ENCODE peak calls at places on chromosome 16, in seven cellular contexts. One of them, this sample, is unnamed.

GRCh38 chr16:24984101-24984500 is 31.1 kb downstream of the ARHGAP17 start:
- DNase-seq in stomach: no peak
- DNase-seq in A549: no peak
- DNase-seq in sigmoid colon: no peak
- DNase-seq in HepG2: no peak
- DNase-seq in ovary: no peak
- DNase-seq in HCT116: no peak
- DNase-seq in this sample: peak

GRCh38 chr16:89798832-89799370 is 17.5 kb downstream of the FANCA start:
- DNase-seq in A549: no peak
- DNase-seq in ovary: no peak
- DNase-seq in HepG2: no peak
- DNase-seq in HCT116: no peak
- DNase-seq in sigmoid colon: no peak
- DNase-seq in stomach: no peak
- DNase-seq in this sample: peak

GRCh38 chr16:79175286-79176057 is 425.1 kb downstream of the MAF start:
- DNase-seq in ovary: no peak
- DNase-seq in stomach: no peak
- DNase-seq in HCT116: no peak
- DNase-seq in HepG2: no peak
- DNase-seq in sigmoid colon: no peak
- DNase-seq in A549: no peak
- DNase-seq in this sample: no peak

GRCh38 chr16:6113749-6114148 is 1016.2 kb upstream of the EEF2KMT start:
- DNase-seq in A549: no peak
- DNase-seq in sigmoid colon: no peak
- DNase-seq in stomach: no peak
- DNase-seq in HepG2: no peak
- DNase-seq in HCT116: no peak
- DNase-seq in ovary: no peak
- DNase-seq in this sample: no peak

GRCh38 chr16:49021136-49021535 is 260.5 kb downstream of the CBLN1 start:
- DNase-seq in HCT116: no peak
- DNase-seq in sigmoid colon: peak
- DNase-seq in A549: no peak
- DNase-seq in HepG2: no peak
- DNase-seq in stomach: no peak
- DNase-seq in ovary: no peak
- DNase-seq in this sample: no peak

GRCh38 chr16:22198547-22199293 is 7.4 kb upstream of the EEF2K start:
- DNase-seq in stomach: no peak
- DNase-seq in HCT116: no peak
- DNase-seq in sigmoid colon: no peak
- DNase-seq in A549: no peak
- DNase-seq in HepG2: no peak
- DNase-seq in ovary: no peak
- DNase-seq in this sample: no peak

GRCh38 chr16:27867122-27868110 is 196.1 kb downstream of the GSG1L start:
- DNase-seq in HCT116: peak
- DNase-seq in stomach: peak
- DNase-seq in HepG2: peak
- DNase-seq in sigmoid colon: no peak
- DNase-seq in ovary: no peak
- DNase-seq in A549: peak
- DNase-seq in this sample: peak

GRCh38 chr16:80569440-80570105 is 28.8 kb downstream of the DYNLRB2 start:
- DNase-seq in A549: no peak
- DNase-seq in HCT116: no peak
- DNase-seq in HepG2: no peak
- DNase-seq in sigmoid colon: no peak
- DNase-seq in ovary: no peak
- DNase-seq in stomach: no peak
- DNase-seq in this sample: no peak

GRCh38 chr16:10619271-10619849 is 39.0 kb upstream of the EMP2 start:
- DNase-seq in stomach: peak
- DNase-seq in HepG2: no peak
- DNase-seq in sigmoid colon: peak
- DNase-seq in A549: no peak
- DNase-seq in HCT116: no peak
- DNase-seq in ovary: no peak
- DNase-seq in this sample: peak

GRCh38 chr16:77967054-77968035 is 55.0 kb upstream of the CLEC3A start:
- DNase-seq in HCT116: no peak
- DNase-seq in HepG2: no peak
- DNase-seq in stomach: no peak
- DNase-seq in sigmoid colon: no peak
- DNase-seq in A549: no peak
- DNase-seq in ovary: no peak
- DNase-seq in this sample: no peak
- TF ChIP-seq POLR2A in HCT116: no peak
- TF ChIP-seq POLR2A in HepG2: no peak
- TF ChIP-seq POLR2A in stomach: no peak
- TF ChIP-seq POLR2A in sigmoid colon: no peak
- TF ChIP-seq POLR2A in A549: no peak
- TF ChIP-seq POLR2A in ovary: no peak
- TF ChIP-seq POLR2A in this sample: no peak

DNA sequence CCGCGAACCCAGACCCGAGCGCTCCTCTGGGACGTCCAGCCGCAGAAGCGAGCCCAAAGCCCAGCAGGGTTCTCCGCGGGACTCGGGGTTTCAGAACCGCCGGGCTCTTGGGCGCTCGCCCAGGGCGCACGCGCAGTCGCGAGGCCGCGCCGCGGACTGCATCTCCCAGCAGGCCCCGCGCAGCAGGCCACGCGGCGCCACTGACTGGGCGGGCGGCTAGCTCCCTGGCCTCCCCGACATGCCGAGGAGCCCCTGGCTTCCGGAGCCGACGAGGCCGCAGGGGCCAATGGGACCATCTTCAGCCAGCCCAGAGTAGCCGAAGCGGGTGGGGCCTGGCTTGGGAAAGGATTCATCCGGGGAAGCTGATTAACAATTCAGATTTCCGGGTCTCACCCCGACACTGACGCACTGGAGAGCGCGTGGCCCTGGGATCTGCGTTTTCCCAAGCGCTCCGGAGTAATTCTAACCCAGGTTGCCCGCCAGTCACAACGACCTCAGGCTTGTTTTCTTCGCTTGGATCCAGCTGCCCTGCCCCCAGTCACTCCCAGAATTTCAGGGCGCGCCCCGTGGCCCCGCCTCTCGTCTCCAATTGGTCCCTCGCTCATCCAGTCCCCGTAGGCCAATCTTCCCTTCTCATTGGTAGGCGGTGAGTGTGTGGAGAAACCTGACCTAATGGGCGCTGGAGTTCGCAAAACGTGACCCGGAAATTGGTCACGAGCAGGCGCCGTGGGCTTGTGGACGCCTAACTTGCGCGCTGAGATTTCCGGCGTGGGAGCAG is at the start of gene ZNF263:
- DNase-seq in A549: peak
- DNase-seq in sigmoid colon: peak
- DNase-seq in stomach: peak
- DNase-seq in ovary: peak
- DNase-seq in HepG2: peak
- DNase-seq in HCT116: peak
- DNase-seq in this sample: peak
- TF ChIP-seq POLR2A in A549: peak
- TF ChIP-seq POLR2A in sigmoid colon: peak
- TF ChIP-seq POLR2A in stomach: peak
- TF ChIP-seq POLR2A in ovary: peak
- TF ChIP-seq POLR2A in HepG2: peak
- TF ChIP-seq POLR2A in HCT116: peak
- TF ChIP-seq POLR2A in this sample: no peak

GRCh38 chr16:268141-269053 is 7.3 kb downstream of the RGS11 start:
- DNase-seq in ovary: no peak
- DNase-seq in stomach: no peak
- DNase-seq in sigmoid colon: no peak
- DNase-seq in HCT116: no peak
- DNase-seq in A549: no peak
- DNase-seq in HepG2: no peak
- DNase-seq in this sample: no peak
- TF ChIP-seq POLR2A in ovary: no peak
- TF ChIP-seq POLR2A in stomach: no peak
- TF ChIP-seq POLR2A in sigmoid colon: no peak
- TF ChIP-seq POLR2A in HCT116: no peak
- TF ChIP-seq POLR2A in A549: no peak
- TF ChIP-seq POLR2A in HepG2: no peak
- TF ChIP-seq POLR2A in this sample: no peak

DNA sequence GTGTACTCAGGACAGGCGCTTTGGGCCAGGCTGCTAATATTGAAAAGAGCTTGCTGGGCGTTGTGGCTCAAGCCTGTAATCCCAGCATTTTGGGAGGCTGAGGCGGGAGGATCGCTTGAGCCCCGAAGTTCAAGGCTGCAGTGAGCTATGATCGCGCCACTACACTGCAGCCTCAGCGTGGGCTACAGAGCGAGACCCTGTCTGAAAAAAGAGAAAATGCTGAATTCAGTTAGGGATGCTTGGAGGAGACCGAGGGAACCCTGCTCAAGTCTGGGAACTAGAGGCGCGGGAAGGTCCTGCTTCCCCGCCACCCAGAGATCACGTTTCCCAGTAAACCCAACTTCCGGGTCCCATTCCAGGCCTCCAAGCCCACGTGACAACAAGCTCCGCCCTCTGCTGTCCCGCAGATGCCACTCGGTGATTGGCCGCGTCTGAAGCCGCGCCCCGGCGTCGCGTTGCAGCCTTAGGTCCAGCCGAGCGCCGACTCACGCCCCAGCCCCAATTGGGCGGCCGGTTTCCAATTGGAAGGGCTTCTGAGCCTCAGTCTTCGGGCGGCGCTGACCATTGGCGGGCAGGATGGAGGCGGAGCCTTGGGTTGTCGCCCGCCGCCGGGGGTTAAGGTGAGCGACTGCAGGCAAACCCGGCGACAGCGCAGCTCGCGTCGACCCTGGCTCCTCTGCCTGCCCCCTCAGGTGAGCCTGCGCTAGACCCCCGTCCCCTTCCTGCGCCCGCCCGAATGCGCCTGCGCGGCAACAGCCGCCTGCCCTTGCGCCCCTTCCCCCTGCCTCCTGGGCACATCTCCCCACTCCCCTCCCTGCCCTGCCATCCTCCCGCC is at the start of gene PHKG2:
- DNase-seq in ovary: peak
- DNase-seq in A549: peak
- DNase-seq in sigmoid colon: peak
- DNase-seq in HepG2: peak
- DNase-seq in HCT116: peak
- DNase-seq in stomach: peak
- DNase-seq in this sample: peak
- TF ChIP-seq POLR2A in ovary: peak
- TF ChIP-seq POLR2A in A549: peak
- TF ChIP-seq POLR2A in sigmoid colon: peak
- TF ChIP-seq POLR2A in HepG2: peak
- TF ChIP-seq POLR2A in HCT116: peak
- TF ChIP-seq POLR2A in stomach: no peak
- TF ChIP-seq POLR2A in this sample: peak

GRCh38 chr16:56933828-56934598 is 2.1 kb downstream of the HERPUD1 start:
- DNase-seq in stomach: no peak
- DNase-seq in HCT116: no peak
- DNase-seq in ovary: no peak
- DNase-seq in A549: no peak
- DNase-seq in sigmoid colon: no peak
- DNase-seq in HepG2: no peak
- DNase-seq in this sample: no peak
- TF ChIP-seq POLR2A in stomach: no peak
- TF ChIP-seq POLR2A in HCT116: no peak
- TF ChIP-seq POLR2A in ovary: no peak
- TF ChIP-seq POLR2A in A549: no peak
- TF ChIP-seq POLR2A in sigmoid colon: no peak
- TF ChIP-seq POLR2A in HepG2: no peak
- TF ChIP-seq POLR2A in this sample: no peak

GRCh38 chr16:74304164-74304834 is 7.7 kb downstream of the PSMD7 start:
- DNase-seq in sigmoid colon: no peak
- DNase-seq in ovary: no peak
- DNase-seq in stomach: no peak
- DNase-seq in HepG2: peak
- DNase-seq in A549: peak
- DNase-seq in HCT116: no peak
- DNase-seq in this sample: no peak
- TF ChIP-seq POLR2A in sigmoid colon: no peak
- TF ChIP-seq POLR2A in ovary: no peak
- TF ChIP-seq POLR2A in stomach: no peak
- TF ChIP-seq POLR2A in HepG2: peak
- TF ChIP-seq POLR2A in A549: no peak
- TF ChIP-seq POLR2A in HCT116: no peak
- TF ChIP-seq POLR2A in this sample: no peak

GRCh38 chr16:71777329-71777728 is 31.3 kb downstream of the AP1G1 start:
- DNase-seq in sigmoid colon: no peak
- DNase-seq in ovary: no peak
- DNase-seq in HepG2: no peak
- DNase-seq in stomach: no peak
- DNase-seq in HCT116: no peak
- DNase-seq in A549: no peak
- DNase-seq in this sample: no peak

GRCh38 chr16:71780521-71781089 is 28.0 kb downstream of the AP1G1 start:
- DNase-seq in stomach: no peak
- DNase-seq in HCT116: no peak
- DNase-seq in sigmoid colon: no peak
- DNase-seq in HepG2: no peak
- DNase-seq in A549: no peak
- DNase-seq in ovary: no peak
- DNase-seq in this sample: no peak

GRCh38 chr16:71778780-71779179 is 29.9 kb downstream of the AP1G1 start:
- DNase-seq in HepG2: no peak
- DNase-seq in stomach: no peak
- DNase-seq in sigmoid colon: no peak
- DNase-seq in A549: no peak
- DNase-seq in HCT116: no peak
- DNase-seq in ovary: no peak
- DNase-seq in this sample: no peak

GRCh38 chr16:71784093-71784492 is 24.5 kb downstream of the AP1G1 start:
- DNase-seq in sigmoid colon: no peak
- DNase-seq in stomach: no peak
- DNase-seq in HCT116: no peak
- DNase-seq in HepG2: no peak
- DNase-seq in A549: no peak
- DNase-seq in ovary: no peak
- DNase-seq in this sample: no peak

GRCh38 chr16:71781741-71782140 is 26.9 kb downstream of the AP1G1 start:
- DNase-seq in ovary: no peak
- DNase-seq in stomach: no peak
- DNase-seq in HepG2: peak
- DNase-seq in A549: no peak
- DNase-seq in sigmoid colon: no peak
- DNase-seq in HCT116: no peak
- DNase-seq in this sample: no peak
- TF ChIP-seq POLR2A in ovary: no peak
- TF ChIP-seq POLR2A in stomach: no peak
- TF ChIP-seq POLR2A in HepG2: no peak
- TF ChIP-seq POLR2A in A549: no peak
- TF ChIP-seq POLR2A in sigmoid colon: no peak
- TF ChIP-seq POLR2A in HCT116: no peak
- TF ChIP-seq POLR2A in this sample: no peak